ENCODE peak calls at places on chromosomes 2 and 18, in four cellular contexts. J is HepG2, L is GM12878, Z is H1. G is an unnamed sample. For H3K27me3, the result is how much of the 10 kb centered on the place peaks cover.

GRCh38 chr18:31512203-31512764 is 14.3 kb downstream of the DSG2 start:
- DNase-seq in Z (no peak), J (peak), L (no peak), G (no peak)

GRCh38 chr18:22930089-22930713 is 2.9 kb upstream of the RBBP8 start:
- DNase-seq in Z (peak), J (peak), L (no peak), G (peak)

GRCh38 chr2:108593547-108594098 is 59.4 kb downstream of the LIMS1 start:
- DNase-seq in Z (no peak), J (no peak), L (no peak), G (no peak)

GRCh38 chr18:52190630-52191029 is 149.4 kb upstream of the DCC start:
- DNase-seq in L (no peak), J (no peak), Z (no peak), G (peak)

GRCh38 chr2:99837103-99837591 is 305.2 kb downstream of the AFF3 start:
- DNase-seq in J (no peak), L (no peak), Z (no peak), G (no peak)

GRCh38 chr2:38178556-38179419 is 102.8 kb upstream of the CYP1B1 start:
- DNase-seq in L (peak), J (no peak), Z (no peak), G (no peak)

GRCh38 chr2:44759823-44760222 is 181.7 kb upstream of the SIX3 start:
- DNase-seq in J (peak), Z (no peak), L (no peak), G (no peak)

GRCh38 chr18:79062806-79063205 is 6.4 kb upstream of the ATP9B start:
- DNase-seq in L (no peak), Z (no peak), J (peak), G (no peak)

GRCh38 chr2:195543902-195544894 is 112.8 kb upstream of the SLC39A10 start:
- DNase-seq in L (no peak), J (peak), Z (no peak), G (no peak)

GRCh38 chr2:86254576-86255538 is 55.6 kb downstream of the MRPL35 start:
- DNase-seq in Z (no peak), J (no peak), L (no peak), G (no peak)

GRCh38 chr2:173521450-173522192 is 166.9 kb downstream of the CDCA7 start:
- DNase-seq in L (no peak), Z (no peak), J (no peak), G (no peak)

GRCh38 chr2:1790473-1790872 is 46.2 kb upstream of the PXDN start:
- DNase-seq in L (no peak), J (no peak), Z (no peak), G (no peak)

GRCh38 chr2:57760448-57760847 is 286.2 kb upstream of the VRK2 start:
- DNase-seq in L (peak), J (no peak), Z (no peak), G (no peak)

DNA sequence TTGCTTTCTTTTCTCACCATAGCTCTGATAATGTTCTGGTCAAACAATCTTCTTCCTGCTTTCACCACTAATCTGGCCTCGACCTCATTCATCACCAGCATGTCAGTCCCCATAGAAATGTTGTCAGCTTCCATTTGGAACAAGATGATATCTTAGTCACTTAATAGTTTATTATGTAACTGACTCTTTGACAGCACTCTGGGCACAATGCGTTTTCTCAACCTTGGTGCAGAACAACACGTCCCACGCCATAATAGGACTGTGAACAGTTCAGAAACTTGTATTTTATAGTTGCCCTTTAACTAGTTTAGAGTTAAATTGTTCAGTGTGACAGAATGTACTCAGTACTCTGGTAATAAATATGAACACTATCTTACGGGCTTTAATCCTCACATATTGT is 106.0 kb downstream of the MC4R start:
- DNase-seq in Z (no peak), J (no peak), L (no peak), G (no peak)
- TF ChIP-seq SUZ12 in Z (no peak), J (no peak), L (no peak), G (no peak)

GRCh38 chr18:70499218-70499691 is 210.4 kb downstream of the SOCS6 start:
- DNase-seq in L (no peak), Z (peak), J (no peak), G (no peak)
- TF ChIP-seq ZNF274 in L (no peak), Z (no peak), J (no peak), G (no peak)

DNA sequence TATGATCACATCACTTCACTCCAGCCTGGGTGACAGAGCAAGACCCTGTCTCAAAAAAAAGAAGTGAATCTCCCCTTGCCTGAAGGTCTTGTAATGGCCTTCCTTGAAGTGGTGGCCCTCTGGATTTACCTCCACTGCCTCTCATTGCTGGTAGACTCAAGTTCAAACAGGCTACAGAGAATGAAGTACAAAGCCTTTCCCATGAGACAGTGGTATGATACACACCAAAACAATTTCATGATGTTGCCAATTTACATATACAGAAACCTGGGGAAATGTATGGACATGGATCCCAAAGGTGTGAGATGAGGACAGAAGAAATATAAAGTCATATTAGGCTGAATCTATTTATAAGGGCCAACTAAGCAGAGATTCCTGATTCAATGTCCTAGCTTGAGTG is 4.8 kb upstream of the NOTO start:
- DNase-seq in J (no peak), Z (no peak), L (no peak), G (no peak)
- H3K27me3 ChIP-seq in J (under half), Z (under half), L (under half), G (under half)

GRCh38 chr2:4539121-4539520 is 835.7 kb downstream of the DCDC2C start:
- DNase-seq in J (no peak), L (no peak), Z (no peak), G (no peak)
- TF ChIP-seq SUZ12 in J (no peak), L (no peak), Z (no peak), G (no peak)

GRCh38 chr18:32805354-32805753 is 32.5 kb upstream of the KLHL14 start:
- DNase-seq in L (no peak), J (no peak), Z (no peak), G (no peak)

GRCh38 chr18:32804126-32804888 is 31.5 kb upstream of the KLHL14 start:
- DNase-seq in Z (no peak), L (no peak), J (peak), G (no peak)

GRCh38 chr18:32801236-32801635 is 28.4 kb upstream of the KLHL14 start:
- DNase-seq in Z (no peak), L (no peak), J (no peak), G (no peak)

GRCh38 chr18:32802606-32803451 is 30.0 kb upstream of the KLHL14 start:
- DNase-seq in Z (no peak), L (no peak), J (peak), G (no peak)

DNA sequence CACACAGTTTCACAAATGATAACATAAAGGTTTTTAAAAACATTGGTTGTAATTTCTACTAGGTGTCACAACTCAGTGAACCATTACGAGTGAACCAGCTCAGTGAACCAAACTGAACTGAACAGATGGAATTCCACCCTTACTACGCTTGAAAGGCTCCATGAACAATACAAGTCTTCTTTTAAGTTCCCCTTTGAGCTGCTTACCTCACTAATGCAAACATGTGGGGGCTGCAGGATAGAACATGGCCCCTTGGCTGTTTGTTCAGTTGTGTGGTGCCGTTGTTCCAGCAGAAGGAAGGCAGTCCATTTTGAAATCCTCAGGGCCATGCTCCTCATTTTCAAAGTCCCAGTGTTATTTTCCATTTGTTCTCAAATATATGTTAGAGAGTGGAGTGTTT is 30.7 kb upstream of the KLHL14 start:
- DNase-seq in J (peak), Z (no peak), L (peak), G (no peak)
- TF ChIP-seq ZNF274 in J (no peak), Z (no peak), L (no peak), G (no peak)

GRCh38 chr2:119148082-119148715 is 10.4 kb downstream of the C1QL2 start:
- DNase-seq in J (no peak), Z (no peak), L (no peak), G (peak)
- H3K27me3 ChIP-seq in J (under half), Z (under half), L (under half), G (under half)

GRCh38 chr2:46720592-46721185 is 194.9 kb downstream of the MCFD2 start:
- DNase-seq in Z (no peak), J (no peak), L (no peak), G (no peak)
- TF ChIP-seq SUZ12 in Z (no peak), J (no peak), L (no peak), G (no peak)

GRCh38 chr18:12765127-12765526 is 62.3 kb downstream of the PSMG2 start:
- DNase-seq in J (no peak), Z (no peak), L (no peak), G (no peak)
- TF ChIP-seq ZNF274 in J (no peak), Z (no peak), L (no peak), G (no peak)

GRCh38 chr2:95307878-95308277 is 10.7 kb downstream of the KCNIP3 start:
- DNase-seq in J (no peak), Z (no peak), L (no peak), G (no peak)
- H3K27me3 ChIP-seq in J (under half), Z (under half), L (under half), G (under half)

G was measured in NT2/D1.